ENCODE peak calls at places on chromosome 19, in five cellular contexts. One of them, this sample, is unnamed.

GRCh38 chr19:52048604-52049493 is at the start of gene ZNF432:
- DNase-seq in stomach: peak
- DNase-seq in kidney epithelial cell: peak
- DNase-seq in thoracic aorta: peak
- DNase-seq in IMR-90: peak
- DNase-seq in this sample: peak

GRCh38 chr19:38004505-38005223 is 97.7 kb downstream of the SIPA1L3 start:
- DNase-seq in IMR-90: peak
- DNase-seq in kidney epithelial cell: peak
- DNase-seq in thoracic aorta: peak
- DNase-seq in stomach: peak
- DNase-seq in this sample: peak

GRCh38 chr19:1657632-1658445 is 5.4 kb upstream of the TCF3 start:
- DNase-seq in stomach: peak
- DNase-seq in IMR-90: no peak
- DNase-seq in kidney epithelial cell: no peak
- DNase-seq in thoracic aorta: no peak
- DNase-seq in this sample: no peak

GRCh38 chr19:10454267-10454666 is 33.9 kb downstream of the PDE4A start:
- DNase-seq in IMR-90: peak
- DNase-seq in kidney epithelial cell: no peak
- DNase-seq in stomach: no peak
- DNase-seq in thoracic aorta: no peak
- DNase-seq in this sample: no peak

GRCh38 chr19:35436477-35437141 is 11.4 kb upstream of the FFAR2 start:
- DNase-seq in kidney epithelial cell: no peak
- DNase-seq in IMR-90: no peak
- DNase-seq in thoracic aorta: no peak
- DNase-seq in stomach: peak
- DNase-seq in this sample: no peak

GRCh38 chr19:38145627-38146026 is 78.4 kb downstream of the DPF1 start:
- DNase-seq in IMR-90: no peak
- DNase-seq in kidney epithelial cell: no peak
- DNase-seq in thoracic aorta: no peak
- DNase-seq in stomach: no peak
- DNase-seq in this sample: no peak

GRCh38 chr19:3285647-3286176 is 61.3 kb downstream of the CELF5 start:
- DNase-seq in thoracic aorta: no peak
- DNase-seq in stomach: no peak
- DNase-seq in IMR-90: no peak
- DNase-seq in kidney epithelial cell: no peak
- DNase-seq in this sample: no peak

GRCh38 chr19:41245779-41246297 is 18.3 kb upstream of the HNRNPUL1 start:
- DNase-seq in IMR-90: no peak
- DNase-seq in kidney epithelial cell: no peak
- DNase-seq in thoracic aorta: no peak
- DNase-seq in stomach: no peak
- DNase-seq in this sample: no peak

GRCh38 chr19:53158119-53158656 is 665 bp downstream of the ZNF347 start:
- DNase-seq in stomach: peak
- DNase-seq in kidney epithelial cell: no peak
- DNase-seq in thoracic aorta: no peak
- DNase-seq in IMR-90: peak
- DNase-seq in this sample: no peak

GRCh38 chr19:38298841-38299680 is 5.0 kb upstream of the C19orf33 start:
- DNase-seq in kidney epithelial cell: peak
- DNase-seq in IMR-90: peak
- DNase-seq in thoracic aorta: no peak
- DNase-seq in stomach: no peak
- DNase-seq in this sample: no peak

GRCh38 chr19:38233740-38234251 is 9.8 kb upstream of the DPF1 start:
- DNase-seq in thoracic aorta: no peak
- DNase-seq in IMR-90: peak
- DNase-seq in stomach: peak
- DNase-seq in kidney epithelial cell: no peak
- DNase-seq in this sample: no peak

GRCh38 chr19:18340237-18340989 is at the start of gene PGPEP1:
- DNase-seq in thoracic aorta: no peak
- DNase-seq in IMR-90: peak
- DNase-seq in stomach: peak
- DNase-seq in kidney epithelial cell: no peak
- DNase-seq in this sample: no peak

GRCh38 chr19:18342090-18342632 is 1.8 kb downstream of the PGPEP1 start:
- DNase-seq in kidney epithelial cell: no peak
- DNase-seq in IMR-90: no peak
- DNase-seq in thoracic aorta: no peak
- DNase-seq in stomach: no peak
- DNase-seq in this sample: no peak

GRCh38 chr19:18338471-18339001 is 1.9 kb upstream of the PGPEP1 start:
- DNase-seq in kidney epithelial cell: no peak
- DNase-seq in stomach: no peak
- DNase-seq in IMR-90: no peak
- DNase-seq in thoracic aorta: no peak
- DNase-seq in this sample: no peak

GRCh38 chr19:18340990-18341868 is 831 bp downstream of the PGPEP1 start:
- DNase-seq in IMR-90: peak
- DNase-seq in kidney epithelial cell: no peak
- DNase-seq in stomach: peak
- DNase-seq in thoracic aorta: no peak
- DNase-seq in this sample: no peak

GRCh38 chr19:18339703-18340102 is 695 bp upstream of the PGPEP1 start:
- DNase-seq in kidney epithelial cell: no peak
- DNase-seq in thoracic aorta: no peak
- DNase-seq in stomach: no peak
- DNase-seq in IMR-90: peak
- DNase-seq in this sample: no peak
- TF ChIP-seq CTCF in kidney epithelial cell: peak
- TF ChIP-seq CTCF in thoracic aorta: no peak
- TF ChIP-seq CTCF in stomach: no peak
- TF ChIP-seq CTCF in IMR-90: peak
- TF ChIP-seq CTCF in this sample: peak

DNA sequence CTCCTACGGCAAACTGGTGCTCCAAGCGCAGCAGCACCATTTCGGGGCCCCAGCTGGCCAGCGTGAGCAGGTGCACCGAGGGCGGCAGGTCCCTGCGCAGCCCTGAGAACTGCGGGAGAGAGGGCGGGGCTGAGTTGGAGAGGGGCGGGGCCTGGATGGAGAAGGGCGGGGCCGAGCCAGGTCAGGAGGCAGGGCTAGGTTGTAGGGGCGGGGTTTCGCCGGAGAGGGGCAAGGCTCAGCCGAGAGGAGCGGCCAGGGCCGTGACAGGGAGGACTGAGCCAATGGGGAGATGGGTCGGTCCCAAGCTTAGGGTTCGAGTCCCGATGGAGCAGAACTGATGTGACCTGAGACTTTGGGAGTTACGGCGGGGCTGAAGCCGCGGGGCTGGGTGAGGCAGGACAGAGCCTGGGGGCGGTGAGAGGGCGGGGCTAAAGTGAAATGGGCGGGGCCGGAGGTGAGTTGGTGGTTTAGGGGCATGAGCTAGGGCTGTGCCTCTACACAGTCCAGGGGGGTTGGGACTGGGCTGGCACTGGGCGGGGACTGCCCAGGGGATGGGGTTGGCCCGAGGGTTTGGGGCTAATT is 19.0 kb downstream of the MAN2B1 start:
- DNase-seq in stomach: peak
- DNase-seq in thoracic aorta: no peak
- DNase-seq in kidney epithelial cell: no peak
- DNase-seq in IMR-90: no peak
- DNase-seq in this sample: no peak
- H3K4me3 ChIP-seq in stomach: peak
- H3K4me3 ChIP-seq in thoracic aorta: peak
- H3K4me3 ChIP-seq in kidney epithelial cell: peak
- H3K4me3 ChIP-seq in IMR-90: peak
- H3K4me3 ChIP-seq in this sample: no peak

GRCh38 chr19:17836530-17836929 is 11.3 kb downstream of the JAK3 start:
- DNase-seq in kidney epithelial cell: no peak
- DNase-seq in stomach: no peak
- DNase-seq in thoracic aorta: no peak
- DNase-seq in IMR-90: no peak
- DNase-seq in this sample: no peak

GRCh38 chr19:17831419-17831888 is 10.1 kb upstream of the INSL3 start:
- DNase-seq in kidney epithelial cell: no peak
- DNase-seq in thoracic aorta: no peak
- DNase-seq in stomach: no peak
- DNase-seq in IMR-90: no peak
- DNase-seq in this sample: no peak

GRCh38 chr19:17835182-17836006 is 12.4 kb downstream of the JAK3 start:
- DNase-seq in stomach: no peak
- DNase-seq in IMR-90: no peak
- DNase-seq in kidney epithelial cell: no peak
- DNase-seq in thoracic aorta: no peak
- DNase-seq in this sample: no peak

GRCh38 chr19:17832443-17833208 is 11.3 kb upstream of the INSL3 start:
- DNase-seq in kidney epithelial cell: no peak
- DNase-seq in thoracic aorta: no peak
- DNase-seq in stomach: no peak
- DNase-seq in IMR-90: no peak
- DNase-seq in this sample: no peak

DNA sequence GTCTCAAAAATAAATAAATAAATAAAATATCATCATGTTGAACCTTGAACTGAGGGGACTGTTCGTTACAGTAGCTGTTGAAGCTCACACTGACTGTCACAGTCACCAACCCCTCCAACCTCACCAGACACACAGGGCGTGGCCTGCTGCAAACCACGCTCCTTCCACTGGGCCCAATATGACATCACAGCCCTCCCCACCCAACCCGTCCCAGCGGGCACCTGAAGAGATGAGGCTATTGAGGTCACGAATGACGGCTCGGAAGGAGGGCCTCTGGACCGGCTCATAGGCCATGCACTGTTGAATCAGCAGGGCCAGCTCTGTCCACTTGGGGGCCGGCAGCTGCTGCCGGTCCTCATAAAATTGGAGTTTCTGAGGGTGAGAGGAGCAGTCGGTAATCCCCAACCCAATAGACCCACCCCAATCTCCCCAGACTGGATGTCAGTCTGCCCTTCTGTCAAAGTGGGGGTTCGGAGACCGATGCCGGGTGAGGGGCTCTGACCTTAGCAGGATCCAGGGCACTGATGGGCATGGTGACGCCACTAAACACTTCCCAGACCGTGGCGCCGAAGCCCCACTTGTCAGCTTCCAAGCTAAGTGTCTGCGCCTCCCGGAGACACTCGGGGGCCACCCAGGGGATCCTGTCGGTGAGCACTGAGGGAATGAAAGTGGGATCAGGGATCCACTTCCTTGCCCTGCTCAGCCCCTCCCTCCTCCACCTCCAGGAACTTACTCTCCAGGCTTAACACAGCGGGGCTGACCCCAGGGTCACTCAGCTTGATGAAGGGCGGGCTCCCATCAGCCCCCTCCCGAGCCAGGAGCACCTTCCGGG is 13.2 kb downstream of the JAK3 start:
- DNase-seq in stomach: no peak
- DNase-seq in IMR-90: no peak
- DNase-seq in thoracic aorta: no peak
- DNase-seq in kidney epithelial cell: no peak
- DNase-seq in this sample: no peak
- TF ChIP-seq CTCF in stomach: no peak
- TF ChIP-seq CTCF in IMR-90: peak
- TF ChIP-seq CTCF in thoracic aorta: no peak
- TF ChIP-seq CTCF in kidney epithelial cell: peak
- TF ChIP-seq CTCF in this sample: no peak

GRCh38 chr19:18099623-18099995 is 2.0 kb downstream of the MAST3 start:
- DNase-seq in thoracic aorta: no peak
- DNase-seq in kidney epithelial cell: no peak
- DNase-seq in IMR-90: no peak
- DNase-seq in stomach: no peak
- DNase-seq in this sample: no peak
- H3K4me3 ChIP-seq in thoracic aorta: peak
- H3K4me3 ChIP-seq in kidney epithelial cell: no peak
- H3K4me3 ChIP-seq in IMR-90: no peak
- H3K4me3 ChIP-seq in stomach: peak
- H3K4me3 ChIP-seq in this sample: no peak

DNA sequence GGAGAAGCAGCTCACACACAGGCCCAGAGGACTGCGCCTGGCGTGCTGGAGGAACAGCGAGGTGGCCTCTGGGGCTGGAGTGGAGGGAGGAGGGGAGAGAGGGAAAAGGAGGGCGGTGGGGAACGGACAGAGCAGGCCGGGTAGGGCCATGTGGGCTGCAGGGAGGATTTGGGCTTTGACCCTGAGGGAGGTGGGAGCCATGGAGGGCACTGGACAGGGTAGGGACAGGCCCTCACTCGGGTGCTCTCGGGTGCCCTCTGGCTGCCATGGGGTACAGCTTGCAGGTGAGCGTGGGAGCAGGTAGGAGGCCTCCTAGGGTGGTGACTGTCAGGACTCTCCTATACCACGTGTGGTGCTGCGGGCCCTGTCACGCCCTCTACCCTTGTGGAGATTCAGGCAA is 22.8 kb downstream of the PLIN4 start:
- DNase-seq in kidney epithelial cell: no peak
- DNase-seq in thoracic aorta: no peak
- DNase-seq in stomach: peak
- DNase-seq in IMR-90: no peak
- DNase-seq in this sample: no peak
- TF ChIP-seq CTCF in kidney epithelial cell: peak
- TF ChIP-seq CTCF in thoracic aorta: no peak
- TF ChIP-seq CTCF in stomach: peak
- TF ChIP-seq CTCF in IMR-90: peak
- TF ChIP-seq CTCF in this sample: peak

DNA sequence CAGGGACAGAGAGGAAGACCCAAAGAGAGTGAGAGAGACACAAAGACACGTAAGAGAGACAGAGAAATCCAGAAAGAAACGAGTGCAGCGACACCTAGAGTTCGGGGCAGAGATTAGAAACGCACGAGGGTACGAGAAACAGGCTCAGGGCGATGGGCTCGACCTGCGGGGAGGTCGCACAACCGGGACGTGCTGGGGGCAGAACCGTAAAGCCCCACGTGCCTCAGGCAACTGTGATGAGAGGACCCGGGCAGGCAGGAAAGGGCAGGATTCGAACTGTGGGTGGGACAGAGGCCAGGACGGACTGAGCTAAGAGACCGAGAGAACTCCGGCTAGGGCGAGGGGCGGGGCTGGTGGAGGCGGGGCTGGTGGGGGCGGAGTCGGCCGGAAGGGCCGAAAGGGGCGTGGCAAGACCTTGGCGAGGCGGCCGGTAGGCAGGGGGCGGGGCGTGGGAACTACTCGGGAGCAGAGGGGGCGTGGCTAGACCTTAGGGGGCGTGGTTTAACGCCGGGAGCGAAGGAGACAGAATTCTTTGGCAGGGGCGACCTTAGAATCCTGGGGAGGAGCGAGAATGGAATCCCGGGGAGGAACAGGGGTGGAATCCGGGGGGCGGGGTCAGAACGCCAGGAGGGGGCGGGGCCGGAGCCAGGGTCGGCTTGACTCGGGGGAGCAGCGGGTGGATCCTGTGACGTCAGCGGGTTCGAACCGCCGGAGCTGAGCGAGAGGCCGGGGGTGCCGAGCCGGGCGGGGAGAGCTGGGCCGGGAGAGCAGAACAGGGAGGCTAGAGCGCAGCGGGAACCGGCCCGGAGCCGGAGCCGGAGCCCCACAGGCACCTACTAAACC is at the start of gene NECTIN2:
- DNase-seq in kidney epithelial cell: peak
- DNase-seq in thoracic aorta: peak
- DNase-seq in IMR-90: peak
- DNase-seq in stomach: peak
- DNase-seq in this sample: peak
- H3K4me3 ChIP-seq in kidney epithelial cell: peak
- H3K4me3 ChIP-seq in thoracic aorta: peak
- H3K4me3 ChIP-seq in IMR-90: peak
- H3K4me3 ChIP-seq in stomach: peak
- H3K4me3 ChIP-seq in this sample: peak

This sample was measured in AG04449.